ENCODE peak calls at places on chromosomes 6 and 20, in five cellular contexts. D is heart left ventricle, Z is sciatic nerve, C is neural crest cell, A is PC-9. K is an unnamed sample.

GRCh38 chr6:165515963-165516624 is 146.9 kb downstream of the PDE10A start:
- DNase-seq in D (no peak), Z (no peak), C (no peak), A (peak), K (no peak)

GRCh38 chr6:163723759-163724158 is 309.2 kb downstream of the QKI start:
- DNase-seq in D (no peak), Z (peak), C (no peak), A (no peak), K (no peak)

GRCh38 chr20:38228436-38228835 is 32.1 kb downstream of the KIAA1755 start:
- DNase-seq in D (no peak), Z (no peak), C (no peak), A (peak), K (no peak)

GRCh38 chr20:61753196-61753942 is 312.3 kb downstream of the TAF4 start:
- DNase-seq in D (no peak), Z (no peak), C (no peak), A (no peak), K (no peak)

GRCh38 chr6:138656278-138656803 is 117.2 kb upstream of the CCDC28A start:
- DNase-seq in D (no peak), Z (no peak), C (no peak), A (no peak), K (no peak)

GRCh38 chr6:157688275-157688959 is 134.6 kb upstream of the SNX9 start:
- DNase-seq in D (no peak), Z (no peak), C (no peak), A (no peak), K (no peak)

GRCh38 chr20:44956410-44956809 is 3.8 kb downstream of the TOMM34 start:
- DNase-seq in D (no peak), Z (no peak), C (no peak), A (no peak), K (no peak)

GRCh38 chr20:6975326-6975725 is 207.8 kb downstream of the BMP2 start:
- DNase-seq in D (no peak), Z (no peak), C (no peak), A (no peak), K (no peak)

GRCh38 chr6:29547573-29547972 is 12.0 kb downstream of the UBD start:
- DNase-seq in D (no peak), Z (no peak), C (no peak), A (no peak), K (no peak)

K was measured in T-helper 17 cell.